ENCODE peak calls at places on chromosomes 1 and 21, in eight cellular contexts. J is uterus, Y is lung, R is cardiac muscle cell, O is mesenteric fat pad, S is GF-D8, F is activated T-cell treated with anti-CD3 and anti-CD28 coated beads for 1 hour, Q is cardiac septum. V is an unnamed sample.

GRCh38 chr1:229156819-229157218 is 114.1 kb upstream of the RAB4A start:
- DNase-seq in J (no peak), Y (no peak), R (peak), O (no peak), S (no peak), F (no peak), Q (no peak), V (no peak)

GRCh38 chr1:20899154-20899972 is 112.3 kb upstream of the HP1BP3 start:
- DNase-seq in J (no peak), Y (no peak), R (no peak), O (no peak), S (no peak), F (no peak), Q (no peak), V (no peak)

GRCh38 chr1:216310776-216311175 is 112.5 kb downstream of the USH2A start:
- DNase-seq in J (no peak), Y (no peak), R (peak), O (no peak), S (no peak), F (no peak), Q (no peak), V (no peak)

GRCh38 chr1:226531360-226532093 is 17.0 kb upstream of the STUM start:
- DNase-seq in J (no peak), Y (no peak), R (no peak), O (no peak), S (no peak), F (no peak), Q (no peak), V (no peak)

GRCh38 chr1:53110370-53111072 is 31.9 kb downstream of the SLC1A7 start:
- DNase-seq in J (peak), Y (peak), R (no peak), O (no peak), S (no peak), F (no peak), Q (no peak), V (no peak)

GRCh38 chr1:15090373-15090772 is 63.2 kb upstream of the TMEM51 start:
- DNase-seq in J (no peak), Y (peak), R (peak), O (no peak), S (no peak), F (no peak), Q (no peak), V (no peak)

GRCh38 chr1:17359031-17359430 is 13.0 kb upstream of the PADI6 start:
- DNase-seq in J (no peak), Y (no peak), R (no peak), O (no peak), S (no peak), F (no peak), Q (no peak), V (no peak)

GRCh38 chr21:43767980-43768867 is 7.9 kb downstream of the CSTB start:
- DNase-seq in J (no peak), Y (peak), R (peak), O (no peak), S (no peak), F (no peak), Q (no peak), V (no peak)

GRCh38 chr1:232578681-232579195 is 51.2 kb downstream of the SIPA1L2 start:
- DNase-seq in J (no peak), Y (no peak), R (no peak), O (no peak), S (no peak), F (no peak), Q (no peak), V (no peak)

GRCh38 chr1:48823161-48823560 is 46.5 kb upstream of the BEND5 start:
- DNase-seq in J (no peak), Y (peak), R (peak), O (no peak), S (no peak), F (no peak), Q (no peak), V (no peak)

V was measured in T-helper 9 cell.